ENCODE peak calls at places on chromosomes 4 and X, in nine cellular contexts. G is fibroblast of lung, W is posterior cingulate gyrus, F is K562, Z is GM20000, T is hypothalamus, Q is progenitor cell of endocrine pancreas, I is left ventricle myocardium inferior, P is aorta. X is an unnamed sample.

GRCh38 chrX:24148535-24149345 is 789 bp upstream of the ZFX start:
- DNase-seq in G (peak), W (no peak), F (no peak), Z (no peak), T (peak), Q (no peak), I (no peak), P (peak), X (peak)

GRCh38 chr4:67452100-67452887 is 93.0 kb downstream of the CENPC start:
- DNase-seq in G (peak), W (no peak), F (no peak), Z (no peak), T (no peak), Q (no peak), I (no peak), P (no peak), X (no peak)

GRCh38 chr4:171813195-171813955 is at the start of gene GALNTL6:
- DNase-seq in G (peak), W (peak), F (no peak), Z (peak), T (peak), Q (no peak), I (no peak), P (no peak), X (peak)

GRCh38 chr4:6942238-6942800 is 32.7 kb downstream of the TBC1D14 start:
- DNase-seq in G (peak), W (peak), F (peak), Z (peak), T (no peak), Q (no peak), I (no peak), P (peak), X (peak)

GRCh38 chr4:95092762-95093161 is 335.0 kb downstream of the BMPR1B start:
- DNase-seq in G (peak), W (no peak), F (no peak), Z (no peak), T (no peak), Q (no peak), I (no peak), P (no peak), X (no peak)

GRCh38 chrX:149010899-149011224 is 494.2 kb downstream of the IDS start:
- DNase-seq in G (no peak), W (no peak), F (no peak), Z (no peak), T (no peak), Q (no peak), I (no peak), P (no peak), X (no peak)

GRCh38 chr4:8912506-8912905 is 40.9 kb upstream of the HMX1 start:
- DNase-seq in G (no peak), W (peak), F (no peak), Z (peak), T (no peak), Q (peak), I (no peak), P (no peak), X (no peak)

GRCh38 chrX:93422693-93423092 is 250.7 kb downstream of the NAP1L3 start:
- DNase-seq in G (no peak), W (no peak), F (peak), Z (peak), T (no peak), Q (peak), I (no peak), P (no peak), X (peak)

GRCh38 chrX:11080721-11081120 is 30.4 kb upstream of the HCCS start:
- DNase-seq in G (no peak), W (no peak), F (no peak), Z (no peak), T (no peak), Q (no peak), I (no peak), P (no peak), X (no peak)

GRCh38 chr4:153209410-153209809 is 5.2 kb downstream of the TRIM2 start:
- DNase-seq in G (no peak), W (no peak), F (no peak), Z (no peak), T (no peak), Q (no peak), I (no peak), P (no peak), X (no peak)

GRCh38 chrX:78119521-78120227 is 15.6 kb downstream of the PGK1 start:
- DNase-seq in G (no peak), W (no peak), F (no peak), Z (no peak), T (no peak), Q (no peak), I (no peak), P (no peak), X (peak)

GRCh38 chr4:5143940-5144339 is 92.7 kb downstream of the STK32B start:
- DNase-seq in G (no peak), W (no peak), F (no peak), Z (no peak), T (no peak), Q (no peak), I (no peak), P (no peak), X (no peak)

GRCh38 chr4:81724925-81725329 is 253.2 kb upstream of the RASGEF1B start:
- DNase-seq in G (no peak), W (peak), F (peak), Z (peak), T (peak), Q (no peak), I (peak), P (peak), X (peak)

GRCh38 chr4:143335979-143336827 is 473 bp upstream of the GAB1 start:
- DNase-seq in G (peak), W (peak), F (peak), Z (peak), T (peak), Q (peak), I (peak), P (peak), X (peak)

GRCh38 chrX:63934160-63934559 is 149.1 kb upstream of the ARHGEF9 start:
- DNase-seq in G (no peak), W (no peak), F (no peak), Z (no peak), T (no peak), Q (no peak), I (no peak), P (no peak), X (no peak)

GRCh38 chrX:132017431-132018185 is 5.5 kb upstream of the STK26 start:
- DNase-seq in G (no peak), W (no peak), F (no peak), Z (no peak), T (no peak), Q (no peak), I (no peak), P (no peak), X (no peak)

GRCh38 chrX:120514236-120514635 is 45.1 kb upstream of the LAMP2 start:
- DNase-seq in G (peak), W (no peak), F (no peak), Z (peak), T (no peak), Q (no peak), I (no peak), P (no peak), X (peak)

GRCh38 chr4:94452476-94453300 is 946 bp downstream of the PDLIM5 start:
- DNase-seq in G (peak), W (peak), F (peak), Z (peak), T (peak), Q (peak), I (peak), P (peak), X (peak)

GRCh38 chr4:176001171-176002006 is 64.3 kb upstream of the WDR17 start:
- DNase-seq in G (peak), W (peak), F (no peak), Z (no peak), T (peak), Q (peak), I (no peak), P (no peak), X (no peak)

GRCh38 chr4:120858776-120859175 is 63.8 kb downstream of the PRDM5 start:
- DNase-seq in G (no peak), W (no peak), F (no peak), Z (no peak), T (no peak), Q (no peak), I (no peak), P (no peak), X (no peak)

GRCh38 chrX:136097871-136098805 is 49.2 kb upstream of the FHL1 start:
- DNase-seq in G (no peak), W (no peak), F (peak), Z (no peak), T (no peak), Q (no peak), I (no peak), P (no peak), X (no peak)

GRCh38 chr4:185282968-185283367 is 73.6 kb downstream of the SNX25 start:
- DNase-seq in G (peak), W (no peak), F (no peak), Z (no peak), T (no peak), Q (no peak), I (no peak), P (no peak), X (peak)

GRCh38 chrX:124960454-124960853 is 359.2 kb upstream of the TEX13C start:
- DNase-seq in G (no peak), W (no peak), F (no peak), Z (no peak), T (no peak), Q (no peak), I (no peak), P (no peak), X (no peak)

GRCh38 chrX:150225266-150225665 is 137.9 kb upstream of the MAMLD1 start:
- DNase-seq in G (no peak), W (no peak), F (no peak), Z (no peak), T (no peak), Q (no peak), I (no peak), P (no peak), X (no peak)

GRCh38 chrX:40952855-40953254 is 132.4 kb upstream of the USP9X start:
- DNase-seq in G (peak), W (no peak), F (no peak), Z (no peak), T (no peak), Q (no peak), I (no peak), P (no peak), X (no peak)

GRCh38 chr4:66577922-66578321 is 907.6 kb upstream of the EPHA5 start:
- DNase-seq in G (no peak), W (no peak), F (no peak), Z (no peak), T (no peak), Q (no peak), I (no peak), P (no peak), X (no peak)

GRCh38 chr4:6044276-6044675 is 26.0 kb upstream of the C4orf50 start:
- DNase-seq in G (no peak), W (no peak), F (no peak), Z (no peak), T (no peak), Q (no peak), I (no peak), P (peak), X (no peak)

GRCh38 chr4:187309456-187309855 is 585.8 kb upstream of the FAT1 start:
- DNase-seq in G (peak), W (no peak), F (no peak), Z (no peak), T (no peak), Q (no peak), I (no peak), P (no peak), X (no peak)

GRCh38 chrX:100829730-100830129 is 9.5 kb downstream of the CSTF2 start:
- DNase-seq in G (peak), W (no peak), F (no peak), Z (peak), T (no peak), Q (no peak), I (no peak), P (no peak), X (no peak)

GRCh38 chrX:79413009-79413408 is 45.9 kb upstream of the ITM2A start:
- DNase-seq in G (no peak), W (no peak), F (no peak), Z (peak), T (no peak), Q (no peak), I (no peak), P (no peak), X (peak)